ENCODE peak calls at places on chromosomes 2 and 18, in six cellular contexts. H is ovary, V is A549, J is uterus, U is body of pancreas, L is K562. R is an unnamed sample.

GRCh38 chr2:113799375-113799774 is 42.9 kb upstream of the SLC35F5 start:
- DNase-seq in J (no peak), U (no peak), L (no peak), H (no peak), V (no peak), R (no peak)

GRCh38 chr18:28040720-28041119 is 136.2 kb downstream of the CDH2 start:
- DNase-seq in U (no peak), J (no peak), H (no peak), V (no peak), L (no peak), R (no peak)

GRCh38 chr2:100136310-100136709 is 6.1 kb downstream of the AFF3 start:
- DNase-seq in V (no peak), H (no peak), U (no peak), J (no peak), L (no peak), R (no peak)

GRCh38 chr2:230886207-230886606 is 21.5 kb downstream of the ITM2C start:
- DNase-seq in U (no peak), V (no peak), J (no peak), L (no peak), H (no peak), R (no peak)

GRCh38 chr2:118309201-118310015 is 221.1 kb downstream of the INSIG2 start:
- DNase-seq in U (no peak), J (no peak), L (no peak), H (no peak), V (no peak), R (no peak)

GRCh38 chr2:40033781-40034180 is 254.7 kb upstream of the THUMPD2 start:
- DNase-seq in U (no peak), L (no peak), J (no peak), H (no peak), V (no peak), R (no peak)

GRCh38 chr2:7773362-7773973 is 856.3 kb downstream of the RNF144A start:
- DNase-seq in J (no peak), V (no peak), U (no peak), H (no peak), L (no peak), R (no peak)

GRCh38 chr2:177127821-177128220 is 84.8 kb upstream of the HNRNPA3 start:
- DNase-seq in V (no peak), H (no peak), J (no peak), L (no peak), U (no peak), R (no peak)

GRCh38 chr2:48699377-48699951 is 56.1 kb downstream of the LHCGR start:
- DNase-seq in L (no peak), U (no peak), J (no peak), V (no peak), H (no peak), R (no peak)

GRCh38 chr2:95260028-95261023 is 13.9 kb upstream of the PROM2 start:
- DNase-seq in V (no peak), J (no peak), U (no peak), L (no peak), H (no peak), R (no peak)

GRCh38 chr2:223601932-223602676 is at the start of gene SCG2:
- DNase-seq in L (peak), U (peak), J (peak), H (peak), V (peak), R (peak)

GRCh38 chr18:66107546-66107945 is 356.7 kb downstream of the CDH7 start:
- DNase-seq in L (no peak), J (no peak), V (no peak), H (no peak), U (no peak), R (no peak)

GRCh38 chr2:8571792-8572499 is 109.9 kb upstream of the ID2 start:
- DNase-seq in H (no peak), J (no peak), V (no peak), U (no peak), L (no peak), R (no peak)

GRCh38 chr18:63146185-63146584 is 173.4 kb downstream of the BCL2 start:
- DNase-seq in H (no peak), J (no peak), U (no peak), L (no peak), V (no peak), R (no peak)

GRCh38 chr2:32810909-32811495 is 135.8 kb upstream of the LTBP1 start:
- DNase-seq in V (no peak), L (no peak), U (no peak), H (no peak), J (no peak), R (no peak)
- H3K4me3 ChIP-seq in V (no peak), L (no peak), U (no peak), H (no peak), J (no peak), R (no peak)

GRCh38 chr2:226030369-226031077 is 631.0 kb downstream of the NYAP2 start:
- DNase-seq in L (no peak), U (no peak), J (no peak), V (no peak), H (no peak), R (no peak)

GRCh38 chr2:226031962-226032441 is 632.5 kb downstream of the NYAP2 start:
- DNase-seq in L (no peak), J (no peak), V (no peak), U (no peak), H (no peak), R (no peak)

DNA sequence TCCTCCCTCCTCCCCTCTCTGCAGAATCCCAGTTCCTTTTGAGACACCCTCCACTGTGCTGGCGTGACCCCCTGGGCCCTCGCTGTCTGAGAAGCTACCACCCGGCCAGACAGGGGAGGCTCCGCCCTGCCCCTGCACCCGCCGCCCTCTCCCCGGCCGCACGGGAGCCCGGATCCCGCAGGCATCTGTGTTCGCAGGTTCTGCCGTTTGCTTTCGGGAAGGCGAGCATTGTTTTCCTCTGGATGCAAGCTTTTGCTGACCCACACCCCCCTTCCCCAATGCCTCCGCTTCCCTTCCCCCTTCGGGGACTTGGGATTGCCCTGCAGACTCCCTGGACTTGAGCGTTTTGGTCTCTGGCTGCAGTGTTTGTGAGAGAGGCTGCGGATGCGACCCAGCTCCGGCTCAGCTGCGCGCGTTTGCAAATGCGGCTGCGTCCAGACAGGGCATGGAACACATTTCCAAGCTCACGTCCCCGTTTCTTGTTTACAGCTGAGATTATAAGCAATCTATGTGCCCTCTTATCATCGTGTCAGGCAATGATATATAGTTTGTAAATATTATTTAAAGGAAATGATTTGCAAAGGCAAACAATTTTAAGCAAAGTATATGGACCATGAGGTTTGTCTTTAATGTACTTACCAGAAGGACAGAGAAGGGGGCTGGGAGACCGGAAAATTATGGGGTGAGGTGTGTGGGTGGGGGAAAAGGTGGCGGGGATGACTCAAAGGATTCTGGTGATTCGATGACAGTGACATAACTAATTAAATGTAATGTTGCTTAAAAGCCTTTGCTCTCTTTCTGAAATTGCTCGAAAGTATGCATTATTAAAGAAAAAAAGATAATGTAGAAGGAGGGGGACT is 631.8 kb downstream of the NYAP2 start:
- DNase-seq in L (no peak), H (peak), U (peak), V (peak), J (peak), R (no peak)
- TF ChIP-seq POLR2A in L (no peak), H (no peak), U (no peak), V (peak), J (no peak), R (no peak)

GRCh38 chr2:68764781-68765385 is 30.3 kb downstream of the ARHGAP25 start:
- DNase-seq in V (no peak), H (no peak), L (no peak), U (no peak), J (no peak), R (no peak)
- H3K4me3 ChIP-seq in V (no peak), H (no peak), L (no peak), U (no peak), J (no peak), R (peak)

GRCh38 chr2:101149241-101150192 is 1.7 kb downstream of the TBC1D8 start:
- DNase-seq in J (peak), H (no peak), L (no peak), V (peak), U (peak), R (no peak)

GRCh38 chr2:101152195-101153076 is 1.3 kb upstream of the TBC1D8 start:
- DNase-seq in L (peak), V (peak), U (peak), H (peak), J (peak), R (peak)

GRCh38 chr2:101150306-101151140 is 659 bp downstream of the TBC1D8 start:
- DNase-seq in L (no peak), J (peak), V (no peak), U (peak), H (peak), R (peak)

GRCh38 chr2:101151859-101152194 is 645 bp upstream of the TBC1D8 start:
- DNase-seq in H (peak), V (no peak), U (no peak), L (no peak), J (no peak), R (no peak)

GRCh38 chr2:101151141-101151858 is at the start of gene TBC1D8:
- DNase-seq in U (peak), H (peak), L (peak), V (peak), J (peak), R (peak)
- TF ChIP-seq POLR2A in U (peak), H (peak), L (peak), V (peak), J (peak), R (peak)

GRCh38 chr2:42142476-42143184 is 26.5 kb upstream of the EML4 start:
- DNase-seq in H (no peak), U (no peak), V (no peak), J (no peak), L (no peak), R (no peak)
- H3K4me3 ChIP-seq in H (no peak), U (no peak), V (no peak), J (peak), L (no peak), R (no peak)

DNA sequence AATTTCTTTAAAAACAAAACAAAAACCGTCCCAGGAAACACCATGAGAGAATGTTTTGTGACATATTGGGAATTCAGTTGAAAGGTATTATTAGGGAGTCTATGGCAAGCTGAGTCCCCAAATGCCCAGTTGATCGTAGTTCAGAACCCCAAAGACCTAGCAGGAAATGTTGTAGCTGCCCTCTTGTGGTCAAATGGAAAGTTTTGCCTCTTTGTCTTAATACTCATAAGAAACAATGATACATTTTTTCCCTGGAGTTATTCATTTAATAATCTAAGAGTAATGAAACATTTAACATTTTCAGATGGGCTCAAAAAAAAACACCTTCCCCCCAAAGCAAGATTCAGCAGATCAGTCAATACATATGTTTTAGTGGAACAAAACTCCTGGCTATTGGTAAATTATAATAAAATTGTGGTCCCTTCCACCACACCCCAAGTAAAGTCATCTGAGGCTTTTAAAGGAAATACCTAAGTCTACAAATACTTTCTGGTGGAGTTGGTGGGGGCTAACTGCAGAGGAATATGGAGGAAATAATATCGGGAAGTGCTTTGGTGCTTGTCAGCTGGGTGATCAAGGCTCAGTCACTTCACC is 37.8 kb upstream of the EFEMP1 start:
- DNase-seq in H (no peak), J (no peak), U (no peak), L (peak), V (peak), R (no peak)
- TF ChIP-seq POLR2A in H (no peak), J (no peak), U (no peak), L (no peak), V (no peak), R (no peak)

DNA sequence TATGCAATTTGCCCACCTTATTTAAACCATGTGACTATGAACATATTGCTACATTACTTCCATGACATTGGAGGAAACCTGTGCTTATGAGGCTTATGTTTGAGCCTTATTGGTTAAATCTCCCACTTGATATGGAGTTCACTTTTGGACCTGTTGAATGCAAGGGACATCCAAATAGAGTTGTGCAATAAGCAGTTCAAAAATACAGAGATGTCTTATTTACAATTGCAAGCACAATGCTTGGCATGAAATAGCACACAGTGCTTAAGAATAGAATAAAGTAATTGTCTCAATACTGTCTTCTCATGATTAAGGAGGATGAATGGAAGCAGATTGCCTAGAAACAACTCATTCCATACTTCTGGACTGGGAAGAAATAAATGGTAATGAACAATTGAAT is 793.5 kb downstream of the METTL4 start:
- DNase-seq in H (no peak), V (no peak), U (no peak), L (no peak), J (no peak), R (no peak)
- H3K4me3 ChIP-seq in H (no peak), V (no peak), U (no peak), L (no peak), J (no peak), R (no peak)

DNA sequence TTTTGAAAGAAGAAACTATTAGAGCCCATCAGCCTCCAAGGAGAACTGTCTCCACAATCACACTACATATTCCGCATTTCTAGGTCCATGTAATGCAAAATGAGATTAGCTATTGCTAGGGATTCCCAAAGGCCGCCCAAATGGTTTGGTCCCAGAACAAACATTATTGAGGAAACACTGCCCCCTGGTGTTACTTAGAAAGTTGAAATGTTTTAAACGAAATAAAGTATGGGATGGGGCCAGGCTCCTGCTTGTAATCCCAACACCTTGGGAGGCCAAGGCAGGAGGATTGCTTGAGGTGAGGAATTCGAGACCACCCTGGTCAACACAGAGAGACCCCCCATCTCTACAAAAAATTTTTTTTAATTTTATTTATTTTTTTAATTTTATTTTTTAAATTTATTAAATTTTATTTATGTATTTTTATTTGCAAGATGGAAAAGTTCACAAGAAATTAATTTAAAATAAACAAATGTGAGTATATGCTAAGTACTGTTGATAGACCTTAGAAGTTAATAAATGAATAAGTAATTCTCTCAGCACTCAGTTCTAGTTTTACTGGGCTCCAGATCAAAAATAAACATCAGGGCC is 5.5 kb downstream of the NHEJ1 start:
- DNase-seq in L (peak), J (no peak), H (no peak), U (peak), V (peak), R (peak)
- TF ChIP-seq POLR2A in L (no peak), J (no peak), H (no peak), U (no peak), V (no peak), R (no peak)

GRCh38 chr2:232486558-232487384 is 863 bp downstream of the ECEL1 start:
- DNase-seq in H (no peak), J (no peak), L (no peak), U (no peak), V (no peak), R (peak)
- H3K4me3 ChIP-seq in H (peak), J (peak), L (no peak), U (no peak), V (peak), R (peak)

DNA sequence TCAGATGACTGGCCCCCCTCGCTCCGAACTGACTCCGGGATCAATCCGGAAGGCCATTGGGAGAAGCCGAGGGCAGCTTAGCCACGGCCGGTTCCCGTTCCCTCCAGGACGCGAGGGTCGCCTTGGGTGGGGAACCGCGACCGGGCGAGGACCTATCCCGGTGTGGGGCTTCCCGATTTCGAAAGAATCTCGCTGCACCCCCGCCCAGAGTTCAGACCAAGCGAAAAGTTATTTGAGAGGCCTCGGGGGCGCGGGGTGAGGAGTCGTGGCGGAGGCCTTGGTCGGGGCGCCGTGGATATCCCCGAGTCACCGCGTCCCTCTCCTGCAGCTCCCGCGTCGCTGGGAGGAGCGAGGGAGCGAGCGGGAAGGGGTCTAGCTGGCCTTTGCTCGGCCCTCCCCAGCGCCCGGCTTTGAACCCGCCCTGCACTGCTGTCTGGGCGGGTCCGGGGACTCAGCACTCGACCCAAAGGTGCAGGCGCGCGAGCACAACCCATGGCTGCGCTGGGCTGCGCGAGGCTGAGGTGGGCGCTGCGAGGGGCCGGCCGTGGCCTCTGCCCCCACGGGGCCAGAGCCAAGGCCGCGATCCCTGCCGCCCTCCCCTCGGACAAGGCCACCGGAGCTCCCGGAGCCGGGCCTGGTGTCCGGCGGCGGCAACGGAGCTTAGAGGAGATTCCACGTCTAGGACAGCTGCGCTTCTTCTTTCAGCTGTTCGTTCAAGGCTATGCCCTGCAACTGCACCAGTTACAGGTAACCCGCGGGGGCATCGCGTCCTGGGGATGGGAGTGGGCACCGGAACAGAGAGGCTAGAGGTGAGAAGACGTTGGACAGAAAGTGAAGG is at the start of gene CYP27A1:
- DNase-seq in L (no peak), H (peak), U (peak), V (no peak), J (peak), R (peak)
- TF ChIP-seq POLR2A in L (no peak), H (peak), U (no peak), V (no peak), J (no peak), R (peak)